ENCODE peak calls at places on chromosomes 3 and 15, in six cellular contexts. H is foreskin fibroblast, L is NT2/D1, Q is cardiac muscle cell, V is fibroblast of the aortic adventitia, R is AG04450. X is an unnamed sample.

GRCh38 chr15:28892789-28893610 is 7.2 kb downstream of the APBA2 start:
- DNase-seq in H (peak; percentile 75), L (no peak), Q (no peak), V (no peak), R (no peak), X (no peak)

GRCh38 chr3:37310666-37311050 is 136.3 kb upstream of the LRRFIP2 start:
- DNase-seq in H (no peak), L (no peak), Q (no peak), V (peak; percentile 18), R (no peak), X (no peak)

GRCh38 chr15:27414168-27414870 is 443.3 kb downstream of the GABRG3 start:
- DNase-seq in H (no peak), L (no peak), Q (no peak), V (no peak), R (no peak), X (peak; percentile 29)

GRCh38 chr3:168990111-168990510 is 673.4 kb downstream of the MECOM start:
- DNase-seq in H (no peak), L (no peak), Q (peak; percentile 4), V (peak; percentile 39), R (peak; percentile 15), X (no peak)

GRCh38 chr3:18134386-18135082 is 290.6 kb downstream of the SATB1 start:
- DNase-seq in H (peak; percentile 67), L (no peak), Q (no peak), V (peak; percentile 79), R (no peak), X (no peak)

GRCh38 chr3:41507336-41508062 is 308.2 kb downstream of the CTNNB1 start:
- DNase-seq in H (no peak), L (no peak), Q (no peak), V (no peak), R (no peak), X (no peak)

GRCh38 chr15:38053786-38054185 is 119.3 kb downstream of the TMCO5A start:
- DNase-seq in H (no peak), L (no peak), Q (no peak), V (peak; percentile 65), R (no peak), X (no peak)

GRCh38 chr3:197349368-197349767 is 51.0 kb upstream of the DLG1 start:
- DNase-seq in H (no peak), L (no peak), Q (no peak), V (no peak), R (no peak), X (peak; percentile 48)

GRCh38 chr3:7672124-7672523 is 811.2 kb downstream of the GRM7 start:
- DNase-seq in H (no peak), L (no peak), Q (no peak), V (no peak), R (no peak), X (no peak)

GRCh38 chr15:78624651-78625590 is 4.1 kb upstream of the CHRNA3 start:
- DNase-seq in H (no peak), L (no peak), Q (no peak), V (no peak), R (no peak), X (peak; percentile 28)

GRCh38 chr3:4974154-4974553 is 5.1 kb upstream of the BHLHE40 start:
- DNase-seq in H (no peak), L (no peak), Q (no peak), V (no peak), R (no peak), X (no peak)

GRCh38 chr3:4977001-4977888 is 2.0 kb upstream of the BHLHE40 start:
- DNase-seq in H (peak; percentile 89), L (no peak), Q (peak; percentile 80), V (peak; percentile 86), R (no peak), X (peak; percentile 64)

GRCh38 chr3:4976109-4976508 is 3.1 kb upstream of the BHLHE40 start:
- DNase-seq in H (peak; percentile 61), L (peak; percentile 74), Q (peak; percentile 58), V (peak; percentile 75), R (no peak), X (peak; percentile 67)

GRCh38 chr3:4971838-4972237 is 7.4 kb upstream of the BHLHE40 start:
- DNase-seq in H (no peak), L (no peak), Q (no peak), V (no peak), R (no peak), X (no peak)

DNA sequence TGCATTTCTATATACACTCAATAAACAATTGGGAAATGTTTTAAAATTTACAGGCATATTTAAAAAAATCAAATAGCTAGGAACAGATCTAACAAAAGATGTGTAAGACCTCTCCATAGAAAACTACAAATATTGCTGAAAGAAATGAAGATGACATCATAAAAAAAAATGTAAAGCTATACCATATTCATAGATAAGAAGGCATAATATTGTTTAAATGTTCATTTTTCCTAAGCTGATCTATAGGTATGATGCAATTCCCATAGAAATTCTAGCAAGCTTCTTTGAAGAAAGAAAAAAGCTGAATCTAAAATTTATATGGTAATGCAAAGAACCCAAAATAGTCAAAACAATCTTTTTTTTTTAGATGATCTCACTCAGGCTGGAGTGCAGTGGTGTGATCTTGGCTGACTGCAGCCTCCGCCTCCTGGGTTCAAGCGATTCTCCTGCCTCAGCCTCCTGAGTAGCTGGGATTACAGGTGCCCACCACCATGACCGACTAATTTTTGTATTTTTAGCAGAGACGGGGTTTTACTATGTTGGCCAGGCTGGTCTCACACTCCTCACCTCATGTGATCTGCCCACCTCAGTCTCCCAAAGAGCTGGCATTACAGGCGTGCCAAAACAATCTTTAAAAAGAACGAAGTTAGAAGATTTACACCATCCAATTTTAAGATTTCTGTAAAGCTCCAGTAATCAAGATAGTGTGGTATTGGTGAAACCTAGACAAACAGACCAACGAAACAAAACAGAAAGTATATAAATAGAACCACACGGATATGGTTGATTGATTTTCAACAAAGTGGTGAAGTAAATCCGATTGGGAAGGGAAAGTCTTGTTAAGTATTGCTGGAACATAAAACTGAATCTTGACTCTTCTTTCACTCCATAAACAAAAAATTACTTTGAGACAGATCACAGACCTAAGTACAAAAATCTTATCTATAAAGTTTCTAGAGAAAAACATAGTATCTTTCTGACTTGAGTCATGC is 6.3 kb upstream of the BHLHE40 start:
- DNase-seq in H (no peak), L (no peak), Q (no peak), V (peak; percentile 32), R (no peak), X (no peak)
- H3K4me3 ChIP-seq in H (no peak overlapping the region), L (no peak overlapping the region), Q (no peak overlapping the region), V (no peak overlapping the region), R (no peak overlapping the region), X (no peak overlapping the region)

GRCh38 chr15:85297537-85297936 is 82.9 kb upstream of the AKAP13 start:
- DNase-seq in H (peak; percentile 18), L (no peak), Q (no peak), V (no peak), R (no peak), X (no peak)
- H3K4me3 ChIP-seq in H (no peak overlapping the region), L (no peak overlapping the region), Q (no peak overlapping the region), V (no peak overlapping the region), R (no peak overlapping the region), X (no peak overlapping the region)

GRCh38 chr15:92942706-92943105 is 42.6 kb downstream of the CHD2 start:
- DNase-seq in H (no peak), L (no peak), Q (no peak), V (no peak), R (no peak), X (no peak)

GRCh38 chr15:92949604-92950249 is 49.6 kb downstream of the CHD2 start:
- DNase-seq in H (no peak), L (no peak), Q (no peak), V (no peak), R (no peak), X (no peak)

GRCh38 chr15:92944946-92945521 is 44.9 kb downstream of the CHD2 start:
- DNase-seq in H (no peak), L (no peak), Q (no peak), V (no peak), R (no peak), X (no peak)

GRCh38 chr15:92943581-92943980 is 43.5 kb downstream of the CHD2 start:
- DNase-seq in H (no peak), L (no peak), Q (no peak), V (no peak), R (no peak), X (no peak)

GRCh38 chr15:92947071-92947730 is 47.1 kb downstream of the CHD2 start:
- DNase-seq in H (no peak), L (no peak), Q (no peak), V (no peak), R (no peak), X (no peak)
- H3K4me3 ChIP-seq in H (no peak overlapping the region), L (no peak overlapping the region), Q (no peak overlapping the region), V (no peak overlapping the region), R (no peak overlapping the region), X (no peak overlapping the region)

DNA sequence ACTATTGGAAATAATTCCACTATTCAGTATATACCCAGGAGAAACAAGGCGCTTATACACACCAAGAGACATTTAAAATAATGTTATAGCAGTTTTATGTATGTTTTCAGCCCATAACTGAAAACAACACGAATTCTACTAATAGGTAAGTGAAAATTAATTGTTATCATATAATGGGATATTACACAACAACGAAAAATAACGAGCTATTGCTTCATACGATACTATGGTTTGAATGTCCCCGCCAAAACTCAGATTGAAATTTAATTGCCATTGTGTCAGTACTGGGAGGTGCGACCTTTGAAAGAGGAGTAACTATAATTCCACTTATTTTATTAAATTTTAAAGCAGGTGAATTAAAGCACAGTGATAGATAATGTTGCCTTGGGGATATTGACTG is 4.0 kb upstream of the CSRNP1 start:
- DNase-seq in H (no peak), L (no peak), Q (no peak), V (no peak), R (no peak), X (no peak)
- H3K4me3 ChIP-seq in H (no peak overlapping the region), L (no peak overlapping the region), Q (no peak overlapping the region), V (no peak overlapping the region), R (no peak overlapping the region), X (no peak overlapping the region)

GRCh38 chr15:85330941-85331588 is 49.3 kb upstream of the AKAP13 start:
- DNase-seq in H (peak; percentile 97), L (peak; percentile 64), Q (peak; percentile 92), V (peak; percentile 91), R (no peak), X (peak; percentile 79)
- H3K4me3 ChIP-seq in H (no peak overlapping the region), L (no peak overlapping the region), Q (no peak overlapping the region), V (no peak overlapping the region), R (no peak overlapping the region), X (no peak overlapping the region)